ENCODE peak calls at places on chromosomes 2 and 18, in six cellular contexts. M is GM03348; Q is HFFc6; L is chondrocyte; Y is occipital lobe; K is stimulated activated CD8-positive, alpha-beta memory T cell treated with anti-CD3 and anti-CD28 coated beads, Interleukin-7, amount 100 ng/mL, for 1 hour. T is an unnamed sample.

GRCh38 chr18:22977847-22978701 is 44.9 kb downstream of the RBBP8 start:
- DNase-seq in M (peak), Q (peak), L (no peak), Y (no peak), K (no peak), T (peak)

GRCh38 chr18:63963610-63964256 is 6.1 kb upstream of the SERPINB8 start:
- DNase-seq in M (peak), Q (peak), L (no peak), Y (no peak), K (no peak), T (peak)

GRCh38 chr2:39837856-39838453 is 58.9 kb upstream of the THUMPD2 start:
- DNase-seq in M (peak), Q (peak), L (no peak), Y (no peak), K (no peak), T (peak)

GRCh38 chr18:47530695-47531094 is 279.2 kb upstream of the SKOR2 start:
- DNase-seq in M (no peak), Q (no peak), L (no peak), Y (no peak), K (no peak), T (no peak)

GRCh38 chr2:112958428-112959108 is 19.2 kb upstream of the IL36G start:
- DNase-seq in M (peak), Q (peak), L (no peak), Y (no peak), K (no peak), T (peak)

GRCh38 chr2:239985356-239985755 is 39.8 kb downstream of the NDUFA10 start:
- DNase-seq in M (no peak), Q (no peak), L (no peak), Y (no peak), K (no peak), T (no peak)

GRCh38 chr2:165198181-165198580 is 5.7 kb downstream of the SCN3A start:
- DNase-seq in M (no peak), Q (no peak), L (no peak), Y (no peak), K (no peak), T (no peak)

GRCh38 chr2:110114801-110115200 is 821 bp downstream of the MALL start:
- DNase-seq in M (no peak), Q (no peak), L (no peak), Y (no peak), K (no peak), T (peak)

GRCh38 chr2:210577263-210578071 is 21.1 kb downstream of the CPS1 start:
- DNase-seq in M (peak), Q (peak), L (no peak), Y (no peak), K (no peak), T (peak)

GRCh38 chr2:238060096-238060541 is 682 bp upstream of the SCLY start:
- DNase-seq in M (no peak), Q (no peak), L (no peak), Y (no peak), K (no peak), T (no peak)

GRCh38 chr2:199818001-199818400 is 33.0 kb downstream of the FTCDNL1 start:
- DNase-seq in M (no peak), Q (no peak), L (no peak), Y (no peak), K (no peak), T (no peak)

GRCh38 chr2:77147154-77147553 is 375.0 kb downstream of the LRRTM4 start:
- DNase-seq in M (no peak), Q (no peak), L (no peak), Y (no peak), K (no peak), T (no peak)

GRCh38 chr2:128643221-128644065 is 324.8 kb upstream of the HS6ST1 start:
- DNase-seq in M (no peak), Q (no peak), L (no peak), Y (no peak), K (no peak), T (no peak)

T was measured in small intestine.